ENCODE peak calls at places on chromosome X, in nine cellular contexts. One of them, this sample, is unnamed.

GRCh38 chrX:40402771-40403533 is 177.8 kb upstream of the ATP6AP2 start:
- DNase-seq in stimulated activated CD8-positive, alpha-beta memory T cell treated with anti-CD3 and anti-CD28 coated beads, Interleukin-15, amount 100 ng/mL, for 24 hours: no peak
- DNase-seq in endothelial cell: no peak
- DNase-seq in DMS53: peak; percentile 78
- DNase-seq in GM23338: no peak
- DNase-seq in foreskin fibroblast: peak; percentile 33
- DNase-seq in non-pigmented ciliary epithelial cell: peak; percentile 11
- DNase-seq in activated CD4-positive, CD25-positive, alpha-beta regulatory T cell: no peak
- DNase-seq in C1 segment of cervical spinal cord: no peak
- DNase-seq in this sample: no peak

GRCh38 chrX:32744906-32745305 is 466.4 kb downstream of the DMD start:
- DNase-seq in stimulated activated CD8-positive, alpha-beta memory T cell treated with anti-CD3 and anti-CD28 coated beads, Interleukin-15, amount 100 ng/mL, for 24 hours: no peak
- DNase-seq in endothelial cell: no peak
- DNase-seq in DMS53: no peak
- DNase-seq in GM23338: no peak
- DNase-seq in foreskin fibroblast: no peak
- DNase-seq in non-pigmented ciliary epithelial cell: no peak
- DNase-seq in activated CD4-positive, CD25-positive, alpha-beta regulatory T cell: no peak
- DNase-seq in C1 segment of cervical spinal cord: no peak
- DNase-seq in this sample: no peak

GRCh38 chrX:71214604-71215334 is 8.3 kb upstream of the GJB1 start:
- DNase-seq in stimulated activated CD8-positive, alpha-beta memory T cell treated with anti-CD3 and anti-CD28 coated beads, Interleukin-15, amount 100 ng/mL, for 24 hours: no peak
- DNase-seq in endothelial cell: no peak
- DNase-seq in DMS53: peak; percentile 87
- DNase-seq in GM23338: no peak
- DNase-seq in foreskin fibroblast: no peak
- DNase-seq in non-pigmented ciliary epithelial cell: no peak
- DNase-seq in activated CD4-positive, CD25-positive, alpha-beta regulatory T cell: no peak
- DNase-seq in C1 segment of cervical spinal cord: no peak
- DNase-seq in this sample: no peak

GRCh38 chrX:28876901-28877300 is 289.7 kb downstream of the IL1RAPL1 start:
- DNase-seq in stimulated activated CD8-positive, alpha-beta memory T cell treated with anti-CD3 and anti-CD28 coated beads, Interleukin-15, amount 100 ng/mL, for 24 hours: no peak
- DNase-seq in endothelial cell: no peak
- DNase-seq in DMS53: no peak
- DNase-seq in GM23338: no peak
- DNase-seq in foreskin fibroblast: no peak
- DNase-seq in non-pigmented ciliary epithelial cell: no peak
- DNase-seq in activated CD4-positive, CD25-positive, alpha-beta regulatory T cell: no peak
- DNase-seq in C1 segment of cervical spinal cord: no peak
- DNase-seq in this sample: no peak

GRCh38 chrX:9467181-9467580 is 2.3 kb downstream of the TBL1X start:
- DNase-seq in stimulated activated CD8-positive, alpha-beta memory T cell treated with anti-CD3 and anti-CD28 coated beads, Interleukin-15, amount 100 ng/mL, for 24 hours: no peak
- DNase-seq in endothelial cell: no peak
- DNase-seq in DMS53: no peak
- DNase-seq in GM23338: no peak
- DNase-seq in foreskin fibroblast: no peak
- DNase-seq in non-pigmented ciliary epithelial cell: no peak
- DNase-seq in activated CD4-positive, CD25-positive, alpha-beta regulatory T cell: no peak
- DNase-seq in C1 segment of cervical spinal cord: no peak
- DNase-seq in this sample: no peak

GRCh38 chrX:105821471-105822081 is 763 bp upstream of the NRK start:
- DNase-seq in stimulated activated CD8-positive, alpha-beta memory T cell treated with anti-CD3 and anti-CD28 coated beads, Interleukin-15, amount 100 ng/mL, for 24 hours: no peak
- DNase-seq in endothelial cell: no peak
- DNase-seq in DMS53: peak; percentile 75
- DNase-seq in GM23338: peak; percentile 84
- DNase-seq in foreskin fibroblast: no peak
- DNase-seq in non-pigmented ciliary epithelial cell: no peak
- DNase-seq in activated CD4-positive, CD25-positive, alpha-beta regulatory T cell: no peak
- DNase-seq in C1 segment of cervical spinal cord: no peak
- DNase-seq in this sample: no peak

GRCh38 chrX:102650903-102651241 is 411 bp upstream of the GPRASP1 start:
- DNase-seq in stimulated activated CD8-positive, alpha-beta memory T cell treated with anti-CD3 and anti-CD28 coated beads, Interleukin-15, amount 100 ng/mL, for 24 hours: no peak
- DNase-seq in endothelial cell: no peak
- DNase-seq in DMS53: no peak
- DNase-seq in GM23338: no peak
- DNase-seq in foreskin fibroblast: peak; percentile 2
- DNase-seq in non-pigmented ciliary epithelial cell: no peak
- DNase-seq in activated CD4-positive, CD25-positive, alpha-beta regulatory T cell: no peak
- DNase-seq in C1 segment of cervical spinal cord: no peak
- DNase-seq in this sample: no peak

GRCh38 chrX:111101580-111101979 is 5.6 kb downstream of the PAK3 start:
- DNase-seq in stimulated activated CD8-positive, alpha-beta memory T cell treated with anti-CD3 and anti-CD28 coated beads, Interleukin-15, amount 100 ng/mL, for 24 hours: no peak
- DNase-seq in endothelial cell: no peak
- DNase-seq in DMS53: no peak
- DNase-seq in GM23338: no peak
- DNase-seq in foreskin fibroblast: no peak
- DNase-seq in non-pigmented ciliary epithelial cell: no peak
- DNase-seq in activated CD4-positive, CD25-positive, alpha-beta regulatory T cell: no peak
- DNase-seq in C1 segment of cervical spinal cord: no peak
- DNase-seq in this sample: no peak

GRCh38 chrX:31139966-31140365 is 68.1 kb upstream of the FTHL17 start:
- DNase-seq in stimulated activated CD8-positive, alpha-beta memory T cell treated with anti-CD3 and anti-CD28 coated beads, Interleukin-15, amount 100 ng/mL, for 24 hours: no peak
- DNase-seq in endothelial cell: no peak
- DNase-seq in DMS53: no peak
- DNase-seq in GM23338: no peak
- DNase-seq in foreskin fibroblast: no peak
- DNase-seq in non-pigmented ciliary epithelial cell: no peak
- DNase-seq in activated CD4-positive, CD25-positive, alpha-beta regulatory T cell: no peak
- DNase-seq in C1 segment of cervical spinal cord: no peak
- DNase-seq in this sample: no peak

GRCh38 chrX:141443922-141444321 is 140.6 kb downstream of the SPANXA1 start:
- DNase-seq in stimulated activated CD8-positive, alpha-beta memory T cell treated with anti-CD3 and anti-CD28 coated beads, Interleukin-15, amount 100 ng/mL, for 24 hours: no peak
- DNase-seq in endothelial cell: no peak
- DNase-seq in DMS53: no peak
- DNase-seq in GM23338: no peak
- DNase-seq in foreskin fibroblast: no peak
- DNase-seq in non-pigmented ciliary epithelial cell: no peak
- DNase-seq in activated CD4-positive, CD25-positive, alpha-beta regulatory T cell: no peak
- DNase-seq in C1 segment of cervical spinal cord: no peak
- DNase-seq in this sample: no peak

GRCh38 chrX:71103110-71103983 is 3.2 kb downstream of the CXorf65 start:
- DNase-seq in stimulated activated CD8-positive, alpha-beta memory T cell treated with anti-CD3 and anti-CD28 coated beads, Interleukin-15, amount 100 ng/mL, for 24 hours: no peak
- DNase-seq in endothelial cell: peak; percentile 22
- DNase-seq in DMS53: no peak
- DNase-seq in GM23338: peak; percentile 80
- DNase-seq in foreskin fibroblast: no peak
- DNase-seq in non-pigmented ciliary epithelial cell: no peak
- DNase-seq in activated CD4-positive, CD25-positive, alpha-beta regulatory T cell: peak; percentile 34
- DNase-seq in C1 segment of cervical spinal cord: no peak
- DNase-seq in this sample: no peak

GRCh38 chrX:47232803-47233332 is at the start of gene USP11:
- DNase-seq in stimulated activated CD8-positive, alpha-beta memory T cell treated with anti-CD3 and anti-CD28 coated beads, Interleukin-15, amount 100 ng/mL, for 24 hours: no peak
- DNase-seq in endothelial cell: no peak
- DNase-seq in DMS53: peak; percentile 80
- DNase-seq in GM23338: peak; percentile 64
- DNase-seq in foreskin fibroblast: peak; percentile 16
- DNase-seq in non-pigmented ciliary epithelial cell: no peak
- DNase-seq in activated CD4-positive, CD25-positive, alpha-beta regulatory T cell: peak; percentile 27
- DNase-seq in C1 segment of cervical spinal cord: no peak
- DNase-seq in this sample: peak; percentile 36

GRCh38 chrX:39204945-39205344 is 403.7 kb downstream of the MID1IP1 start:
- DNase-seq in stimulated activated CD8-positive, alpha-beta memory T cell treated with anti-CD3 and anti-CD28 coated beads, Interleukin-15, amount 100 ng/mL, for 24 hours: no peak
- DNase-seq in endothelial cell: no peak
- DNase-seq in DMS53: no peak
- DNase-seq in GM23338: no peak
- DNase-seq in foreskin fibroblast: no peak
- DNase-seq in non-pigmented ciliary epithelial cell: no peak
- DNase-seq in activated CD4-positive, CD25-positive, alpha-beta regulatory T cell: no peak
- DNase-seq in C1 segment of cervical spinal cord: no peak
- DNase-seq in this sample: no peak

This sample was measured in central memory CD8-positive, alpha-beta T cell.